ENCODE peak calls at places on chromosome 22, in four cellular contexts. E is mesenchymal stem cell, N is body of pancreas, U is IMR-90. J is an unnamed sample.

GRCh38 chr22:36745301-36745995 is 30.5 kb downstream of the IFT27 start:
- DNase-seq in E (no peak), N (no peak), U (no peak), J (no peak)

GRCh38 chr22:26672060-26672471 is 14.7 kb downstream of the MIAT start:
- DNase-seq in N (no peak), E (no peak), U (no peak), J (no peak)

GRCh38 chr22:26435327-26436093 is 6.5 kb downstream of the ASPHD2 start:
- DNase-seq in E (no peak), U (no peak), N (no peak), J (no peak)

GRCh38 chr22:18096823-18097222 is 13.8 kb upstream of the TUBA8 start:
- DNase-seq in U (no peak), E (no peak), N (no peak), J (no peak)

GRCh38 chr22:49662681-49663080 is 165.0 kb downstream of the BRD1 start:
- DNase-seq in U (no peak), N (no peak), E (no peak), J (no peak)

GRCh38 chr22:31820655-31821054 is 66.8 kb downstream of the DEPDC5 start:
- DNase-seq in E (no peak), N (no peak), U (no peak), J (no peak)

GRCh38 chr22:25159028-25159427 is 40.6 kb upstream of the CRYBB3 start:
- DNase-seq in N (no peak), U (no peak), E (peak; percentile 76), J (no peak)

GRCh38 chr22:28015676-28016601 is 96.9 kb upstream of the PITPNB start:
- DNase-seq in N (no peak), E (peak; percentile 7), U (no peak), J (no peak)

GRCh38 chr22:38228326-38228872 is 26.6 kb downstream of the MAFF start:
- DNase-seq in N (no peak), U (no peak), E (no peak), J (no peak)
- H3K27ac ChIP-seq in N (peak overlapping the region; percentile 63), U (peak overlapping the region; percentile 51), E (peak overlapping the region; percentile 3), J (peak overlapping the region; percentile 1)

GRCh38 chr22:19770349-19771220 is 10.0 kb downstream of the TBX1 start:
- DNase-seq in N (no peak), U (no peak), E (no peak), J (no peak)
- H3K4me1 ChIP-seq in N (peaks cover 16% of the 10 kb centered on the region), U (no peaks in the 10 kb centered on the region), E (peaks cover 12% of the 10 kb centered on the region), J (no peaks in the 10 kb centered on the region)

DNA sequence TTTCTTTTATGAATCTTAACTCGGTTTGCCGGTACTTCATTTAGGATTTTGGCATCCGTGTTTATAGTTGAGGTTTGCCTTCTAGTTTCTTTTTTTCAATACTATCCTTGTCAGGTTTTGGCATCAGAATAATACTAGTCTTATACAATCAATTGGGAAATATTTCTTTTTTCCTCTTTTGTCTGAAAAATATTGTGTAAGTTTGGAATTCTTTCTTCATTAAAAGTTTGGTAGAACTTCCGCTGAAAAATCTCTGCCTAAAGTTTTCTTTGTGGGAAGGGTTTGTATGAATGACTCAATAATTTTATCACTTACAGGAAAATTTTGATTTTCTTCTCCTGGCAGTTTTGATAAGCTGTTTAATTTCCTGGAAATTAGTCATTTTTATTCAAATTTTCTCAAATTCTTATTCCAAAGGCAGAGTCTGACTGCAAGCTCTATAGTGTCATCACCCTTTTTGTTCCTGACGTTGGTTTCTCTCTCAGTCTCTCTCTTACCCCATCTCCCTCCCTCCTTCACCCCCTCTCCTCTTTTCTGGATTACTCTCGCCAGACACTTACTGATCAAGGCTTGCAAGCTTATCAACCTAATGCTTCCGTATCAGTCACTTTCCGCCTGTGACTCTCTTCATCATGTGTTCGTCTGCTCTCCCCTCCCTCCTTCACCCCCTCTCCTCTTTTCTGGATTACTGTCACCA is 555.7 kb downstream of the TBC1D22A start:
- DNase-seq in N (no peak), U (no peak), E (no peak), J (no peak)
- H3K27ac ChIP-seq in N (no peak overlapping the region), U (no peak overlapping the region), E (no peak overlapping the region), J (no peak overlapping the region)

GRCh38 chr22:30372915-30373314 is 14.3 kb downstream of the RNF215 start:
- DNase-seq in N (peak; percentile 14), E (no peak), U (no peak), J (no peak)
- H3K4me1 ChIP-seq in N (no peaks in the 10 kb centered on the region), E (peaks cover 19% of the 10 kb centered on the region), U (peaks cover 5% of the 10 kb centered on the region), J (no peaks in the 10 kb centered on the region)

GRCh38 chr22:43387815-43388214 is 24.0 kb upstream of the MPPED1 start:
- DNase-seq in E (no peak), N (no peak), U (no peak), J (no peak)

GRCh38 chr22:43388420-43388851 is 23.4 kb upstream of the MPPED1 start:
- DNase-seq in E (peak; percentile 59), N (peak; percentile 67), U (peak; percentile 45), J (peak; percentile 80)

GRCh38 chr22:43384863-43385262 is 27.0 kb upstream of the MPPED1 start:
- DNase-seq in U (no peak), E (no peak), N (no peak), J (no peak)

GRCh38 chr22:43389227-43389836 is 22.5 kb upstream of the MPPED1 start:
- DNase-seq in E (no peak), N (no peak), U (no peak), J (no peak)

GRCh38 chr22:43385770-43386641 is 25.8 kb upstream of the MPPED1 start:
- DNase-seq in N (peak; percentile 73), U (peak; percentile 65), E (peak; percentile 76), J (peak; percentile 81)
- H3K27ac ChIP-seq in N (no peak overlapping the region), U (no peak overlapping the region), E (no peak overlapping the region), J (no peak overlapping the region)

DNA sequence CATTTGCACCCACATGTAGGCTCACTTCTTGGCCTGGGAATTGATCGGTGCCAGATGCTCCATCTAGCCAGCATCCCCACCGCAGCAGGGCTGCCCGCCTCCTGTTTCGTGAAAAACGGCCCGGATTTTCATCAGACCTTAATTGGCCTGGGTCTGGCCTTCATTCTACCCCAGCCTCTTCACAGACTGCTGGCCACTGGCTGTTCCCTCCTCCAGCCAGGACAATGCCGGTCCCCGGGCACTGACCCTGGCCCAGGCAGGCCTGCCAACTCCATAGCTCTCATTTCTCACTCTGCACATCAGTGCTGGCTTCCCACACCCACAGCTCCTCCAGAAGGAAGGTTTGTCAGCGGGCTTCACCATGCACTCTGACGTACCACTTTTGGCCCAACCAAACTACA is 27.9 kb downstream of the TIMP3 start:
- DNase-seq in N (no peak), U (no peak), E (no peak), J (no peak)
- H3K4me1 ChIP-seq in N (no peaks in the 10 kb centered on the region), U (no peaks in the 10 kb centered on the region), E (no peaks in the 10 kb centered on the region), J (no peaks in the 10 kb centered on the region)

DNA sequence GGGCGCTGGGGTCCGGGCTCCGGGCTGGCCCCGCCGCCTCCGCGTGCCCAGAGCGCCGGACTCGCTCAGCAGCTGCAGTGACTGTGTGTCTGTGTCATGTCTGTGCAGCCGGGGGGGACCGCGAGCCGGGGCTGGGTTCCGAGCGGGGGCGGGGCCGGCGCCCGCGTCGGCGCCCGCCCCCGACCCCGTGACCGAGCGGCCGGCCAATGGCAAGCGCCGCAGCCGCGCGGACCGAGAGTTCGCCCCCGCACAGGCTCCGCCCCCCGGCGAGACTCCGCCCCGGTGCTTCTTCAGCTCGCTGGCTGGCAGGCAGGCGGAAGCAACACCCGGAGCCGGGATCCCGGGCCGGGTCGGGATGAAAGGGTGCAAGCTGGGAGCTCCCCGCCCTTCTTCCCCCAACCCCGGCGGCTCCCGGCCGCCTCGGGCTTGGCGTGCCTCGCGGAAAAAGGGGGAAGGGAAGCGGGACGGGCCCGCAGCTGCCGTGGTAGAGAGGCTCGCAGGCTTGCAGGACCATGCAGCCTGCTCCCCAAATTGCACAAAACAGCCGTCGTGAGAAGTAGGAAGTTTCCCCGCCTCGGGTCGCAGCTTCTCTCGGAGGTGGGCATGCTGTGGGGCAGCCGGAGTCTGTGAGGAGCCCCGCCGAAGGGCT is 775 bp upstream of the LARGE1 start:
- DNase-seq in U (peak; percentile 94), E (peak; percentile 96), N (peak; percentile 98), J (peak; percentile 99)
- H3K27ac ChIP-seq in U (peak overlapping the region; percentile 75), E (peak overlapping the region; percentile 1), N (peak overlapping the region; percentile 67), J (no peak overlapping the region)

DNA sequence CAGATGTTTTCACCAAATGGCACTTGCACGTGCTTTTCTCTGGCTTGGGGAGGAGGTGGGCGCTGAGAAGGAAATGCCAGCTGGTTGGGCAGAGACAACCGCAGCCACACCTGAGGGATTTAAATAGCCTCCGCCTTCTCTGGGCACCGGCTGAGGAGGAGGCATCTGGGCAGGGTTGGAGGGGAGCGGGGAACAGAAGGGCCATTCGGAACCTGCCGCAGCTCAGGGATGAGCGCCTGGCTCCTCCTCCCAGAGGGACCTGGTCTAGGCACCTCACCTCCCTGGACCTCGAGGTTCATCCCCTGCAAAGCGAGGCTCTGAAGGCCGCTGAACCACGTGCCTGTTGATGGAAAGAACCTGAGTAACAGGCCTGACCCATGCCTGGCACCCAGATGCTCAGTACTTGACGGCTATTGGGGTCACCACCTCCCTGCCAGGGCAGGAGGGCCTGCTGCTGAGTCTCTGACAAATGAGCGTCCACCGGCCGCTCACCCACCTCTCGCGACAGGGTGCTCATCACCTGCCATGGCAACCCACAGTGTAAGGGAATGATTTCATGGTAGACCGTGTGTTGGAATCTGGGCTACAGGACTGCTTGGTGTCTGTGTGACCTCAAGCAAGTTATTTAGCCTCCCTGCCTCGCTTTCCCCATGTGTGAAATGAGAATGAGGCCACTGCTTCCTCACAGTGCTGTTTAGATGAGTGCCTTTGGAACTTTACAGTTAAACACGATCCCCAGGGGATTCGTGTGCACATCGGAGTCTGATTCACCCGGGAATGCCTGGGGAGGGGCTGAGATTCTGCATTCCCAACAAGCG is 2.0 kb upstream of the KDELR3 start:
- DNase-seq in E (no peak), U (no peak), N (no peak), J (no peak)
- H3K4me1 ChIP-seq in E (peaks cover 34% of the 10 kb centered on the region), U (peaks cover 13% of the 10 kb centered on the region), N (peaks cover 31% of the 10 kb centered on the region), J (peaks cover 9% of the 10 kb centered on the region)

GRCh38 chr22:22906907-22907550 is 19.4 kb downstream of the IGLL5 start:
- DNase-seq in E (no peak), N (no peak), U (no peak), J (no peak)
- H3K27ac ChIP-seq in E (no peak overlapping the region), N (no peak overlapping the region), U (no peak overlapping the region), J (no peak overlapping the region)